ENCODE peak calls at places on chromosome 13, in nine cellular contexts. One of them, this sample, is unnamed.

GRCh38 chr13:72737033-72737432 is 9.3 kb downstream of the BORA start:
- DNase-seq in body of pancreas: no peak
- DNase-seq in thyroid gland: no peak
- DNase-seq in ovary: no peak
- DNase-seq in esophagus squamous epithelium: no peak
- DNase-seq in transverse colon: no peak
- DNase-seq in A549: no peak
- DNase-seq in tibial nerve: no peak
- DNase-seq in endothelial cell of umbilical vein: no peak
- DNase-seq in this sample: no peak

GRCh38 chr13:42751693-42752092 is 29.7 kb upstream of the FAM216B start:
- DNase-seq in endothelial cell of umbilical vein: no peak
- DNase-seq in A549: no peak
- DNase-seq in transverse colon: no peak
- DNase-seq in body of pancreas: no peak
- DNase-seq in tibial nerve: no peak
- DNase-seq in esophagus squamous epithelium: no peak
- DNase-seq in ovary: no peak
- DNase-seq in thyroid gland: no peak
- DNase-seq in this sample: no peak

GRCh38 chr13:42355118-42355840 is 83.3 kb downstream of the AKAP11 start:
- DNase-seq in A549: no peak
- DNase-seq in esophagus squamous epithelium: no peak
- DNase-seq in thyroid gland: no peak
- DNase-seq in ovary: no peak
- DNase-seq in transverse colon: no peak
- DNase-seq in body of pancreas: no peak
- DNase-seq in tibial nerve: no peak
- DNase-seq in endothelial cell of umbilical vein: no peak
- DNase-seq in this sample: no peak

GRCh38 chr13:55219538-55219937 is 1921.2 kb upstream of the PRR20A start:
- DNase-seq in thyroid gland: no peak
- DNase-seq in body of pancreas: no peak
- DNase-seq in ovary: no peak
- DNase-seq in tibial nerve: no peak
- DNase-seq in endothelial cell of umbilical vein: no peak
- DNase-seq in A549: no peak
- DNase-seq in transverse colon: no peak
- DNase-seq in esophagus squamous epithelium: no peak
- DNase-seq in this sample: no peak

GRCh38 chr13:32660227-32660626 is 74.0 kb downstream of the PDS5B start:
- DNase-seq in transverse colon: no peak
- DNase-seq in esophagus squamous epithelium: no peak
- DNase-seq in ovary: no peak
- DNase-seq in body of pancreas: peak; percentile 20
- DNase-seq in tibial nerve: no peak
- DNase-seq in endothelial cell of umbilical vein: no peak
- DNase-seq in thyroid gland: peak; percentile 59
- DNase-seq in A549: no peak
- DNase-seq in this sample: no peak

GRCh38 chr13:23380534-23380933 is 53.0 kb downstream of the SACS start:
- DNase-seq in thyroid gland: no peak
- DNase-seq in endothelial cell of umbilical vein: no peak
- DNase-seq in tibial nerve: no peak
- DNase-seq in esophagus squamous epithelium: no peak
- DNase-seq in ovary: no peak
- DNase-seq in A549: no peak
- DNase-seq in body of pancreas: no peak
- DNase-seq in transverse colon: no peak
- DNase-seq in this sample: no peak

GRCh38 chr13:49046002-49046401 is 70.3 kb downstream of the FNDC3A start:
- DNase-seq in endothelial cell of umbilical vein: no peak
- DNase-seq in tibial nerve: no peak
- DNase-seq in esophagus squamous epithelium: no peak
- DNase-seq in body of pancreas: no peak
- DNase-seq in A549: no peak
- DNase-seq in thyroid gland: no peak
- DNase-seq in transverse colon: no peak
- DNase-seq in ovary: no peak
- DNase-seq in this sample: no peak

GRCh38 chr13:50910483-50910805 is 853 bp downstream of the RNASEH2B start:
- DNase-seq in endothelial cell of umbilical vein: peak; percentile 42
- DNase-seq in thyroid gland: no peak
- DNase-seq in esophagus squamous epithelium: no peak
- DNase-seq in A549: peak; percentile 25
- DNase-seq in ovary: no peak
- DNase-seq in body of pancreas: no peak
- DNase-seq in tibial nerve: no peak
- DNase-seq in transverse colon: no peak
- DNase-seq in this sample: peak; percentile 10

GRCh38 chr13:112714772-112715569 is 25.1 kb downstream of the ATP11A start:
- DNase-seq in tibial nerve: no peak
- DNase-seq in ovary: no peak
- DNase-seq in body of pancreas: no peak
- DNase-seq in transverse colon: no peak
- DNase-seq in A549: no peak
- DNase-seq in endothelial cell of umbilical vein: no peak
- DNase-seq in thyroid gland: no peak
- DNase-seq in esophagus squamous epithelium: no peak
- DNase-seq in this sample: no peak

GRCh38 chr13:59000770-59001169 is 1163.0 kb downstream of the DIAPH3 start:
- DNase-seq in tibial nerve: no peak
- DNase-seq in body of pancreas: no peak
- DNase-seq in thyroid gland: no peak
- DNase-seq in esophagus squamous epithelium: no peak
- DNase-seq in transverse colon: no peak
- DNase-seq in ovary: no peak
- DNase-seq in A549: no peak
- DNase-seq in endothelial cell of umbilical vein: no peak
- DNase-seq in this sample: no peak

GRCh38 chr13:49652691-49653305 is 24.5 kb downstream of the ARL11 start:
- DNase-seq in body of pancreas: peak; percentile 29
- DNase-seq in tibial nerve: no peak
- DNase-seq in esophagus squamous epithelium: no peak
- DNase-seq in transverse colon: peak; percentile 32
- DNase-seq in A549: peak; percentile 58
- DNase-seq in thyroid gland: peak; percentile 12
- DNase-seq in endothelial cell of umbilical vein: peak; percentile 37
- DNase-seq in ovary: no peak
- DNase-seq in this sample: no peak

GRCh38 chr13:32432856-32433255 is 4.9 kb upstream of the N4BP2L1 start:
- DNase-seq in ovary: no peak
- DNase-seq in thyroid gland: no peak
- DNase-seq in body of pancreas: no peak
- DNase-seq in transverse colon: no peak
- DNase-seq in endothelial cell of umbilical vein: no peak
- DNase-seq in A549: no peak
- DNase-seq in esophagus squamous epithelium: no peak
- DNase-seq in tibial nerve: no peak
- DNase-seq in this sample: no peak

GRCh38 chr13:32403108-32403507 is 24.8 kb downstream of the N4BP2L1 start:
- DNase-seq in ovary: no peak
- DNase-seq in thyroid gland: no peak
- DNase-seq in tibial nerve: no peak
- DNase-seq in body of pancreas: no peak
- DNase-seq in esophagus squamous epithelium: no peak
- DNase-seq in endothelial cell of umbilical vein: no peak
- DNase-seq in A549: no peak
- DNase-seq in transverse colon: no peak
- DNase-seq in this sample: no peak

GRCh38 chr13:90545070-90545840 is 802.2 kb upstream of the MIR17HG start:
- DNase-seq in tibial nerve: no peak
- DNase-seq in body of pancreas: no peak
- DNase-seq in A549: no peak
- DNase-seq in thyroid gland: no peak
- DNase-seq in endothelial cell of umbilical vein: no peak
- DNase-seq in esophagus squamous epithelium: no peak
- DNase-seq in ovary: no peak
- DNase-seq in transverse colon: no peak
- DNase-seq in this sample: no peak

GRCh38 chr13:73248711-73249580 is 190.1 kb downstream of the KLF5 start:
- DNase-seq in tibial nerve: no peak
- DNase-seq in body of pancreas: peak; percentile 74
- DNase-seq in transverse colon: no peak
- DNase-seq in A549: no peak
- DNase-seq in endothelial cell of umbilical vein: no peak
- DNase-seq in thyroid gland: peak; percentile 62
- DNase-seq in ovary: peak; percentile 8
- DNase-seq in esophagus squamous epithelium: no peak
- DNase-seq in this sample: no peak

GRCh38 chr13:93775507-93776108 is 549.0 kb downstream of the GPC6 start:
- DNase-seq in endothelial cell of umbilical vein: no peak
- DNase-seq in A549: no peak
- DNase-seq in tibial nerve: no peak
- DNase-seq in esophagus squamous epithelium: no peak
- DNase-seq in thyroid gland: no peak
- DNase-seq in ovary: no peak
- DNase-seq in body of pancreas: no peak
- DNase-seq in transverse colon: no peak
- DNase-seq in this sample: no peak

GRCh38 chr13:100825551-100825950 is 151.0 kb upstream of the TMTC4 start:
- DNase-seq in endothelial cell of umbilical vein: no peak
- DNase-seq in esophagus squamous epithelium: no peak
- DNase-seq in body of pancreas: no peak
- DNase-seq in ovary: no peak
- DNase-seq in thyroid gland: no peak
- DNase-seq in A549: no peak
- DNase-seq in transverse colon: no peak
- DNase-seq in tibial nerve: no peak
- DNase-seq in this sample: no peak

GRCh38 chr13:59337070-59337469 is 826.7 kb downstream of the DIAPH3 start:
- DNase-seq in transverse colon: no peak
- DNase-seq in A549: no peak
- DNase-seq in esophagus squamous epithelium: no peak
- DNase-seq in tibial nerve: no peak
- DNase-seq in ovary: no peak
- DNase-seq in body of pancreas: no peak
- DNase-seq in endothelial cell of umbilical vein: peak; percentile 65
- DNase-seq in thyroid gland: no peak
- DNase-seq in this sample: no peak

GRCh38 chr13:38967446-38967845 is 23.2 kb downstream of the STOML3 start:
- DNase-seq in endothelial cell of umbilical vein: no peak
- DNase-seq in thyroid gland: no peak
- DNase-seq in ovary: no peak
- DNase-seq in tibial nerve: no peak
- DNase-seq in body of pancreas: no peak
- DNase-seq in transverse colon: no peak
- DNase-seq in A549: no peak
- DNase-seq in esophagus squamous epithelium: no peak
- DNase-seq in this sample: no peak

GRCh38 chr13:29520671-29521070 is 74.8 kb downstream of the SLC7A1 start:
- DNase-seq in tibial nerve: no peak
- DNase-seq in body of pancreas: no peak
- DNase-seq in thyroid gland: no peak
- DNase-seq in transverse colon: no peak
- DNase-seq in endothelial cell of umbilical vein: peak; percentile 63
- DNase-seq in A549: no peak
- DNase-seq in esophagus squamous epithelium: no peak
- DNase-seq in ovary: no peak
- DNase-seq in this sample: no peak

GRCh38 chr13:87295636-87296035 is 375.5 kb upstream of the SLITRK5 start:
- DNase-seq in endothelial cell of umbilical vein: no peak
- DNase-seq in body of pancreas: no peak
- DNase-seq in ovary: no peak
- DNase-seq in esophagus squamous epithelium: no peak
- DNase-seq in A549: no peak
- DNase-seq in thyroid gland: no peak
- DNase-seq in transverse colon: no peak
- DNase-seq in tibial nerve: no peak
- DNase-seq in this sample: no peak

GRCh38 chr13:49240017-49240416 is 7.7 kb upstream of the CDADC1 start:
- DNase-seq in esophagus squamous epithelium: no peak
- DNase-seq in transverse colon: no peak
- DNase-seq in thyroid gland: no peak
- DNase-seq in body of pancreas: no peak
- DNase-seq in A549: no peak
- DNase-seq in ovary: no peak
- DNase-seq in endothelial cell of umbilical vein: peak; percentile 41
- DNase-seq in tibial nerve: no peak
- DNase-seq in this sample: no peak

GRCh38 chr13:54402495-54402894 is 1373.9 kb downstream of the OLFM4 start:
- DNase-seq in esophagus squamous epithelium: no peak
- DNase-seq in A549: no peak
- DNase-seq in tibial nerve: no peak
- DNase-seq in transverse colon: no peak
- DNase-seq in body of pancreas: no peak
- DNase-seq in ovary: no peak
- DNase-seq in endothelial cell of umbilical vein: no peak
- DNase-seq in thyroid gland: no peak
- DNase-seq in this sample: no peak

GRCh38 chr13:114313061-114313860 is 1.0 kb upstream of the CHAMP1 start:
- DNase-seq in ovary: no peak
- DNase-seq in transverse colon: peak; percentile 16
- DNase-seq in tibial nerve: no peak
- DNase-seq in thyroid gland: peak; percentile 8
- DNase-seq in body of pancreas: no peak
- DNase-seq in endothelial cell of umbilical vein: peak; percentile 29
- DNase-seq in esophagus squamous epithelium: no peak
- DNase-seq in A549: no peak
- DNase-seq in this sample: peak; percentile 55
- TF ChIP-seq POLR2A in ovary: no peak
- TF ChIP-seq POLR2A in transverse colon: no peak
- TF ChIP-seq POLR2A in tibial nerve: no peak
- TF ChIP-seq POLR2A in thyroid gland: no peak
- TF ChIP-seq POLR2A in body of pancreas: no peak
- TF ChIP-seq POLR2A in endothelial cell of umbilical vein: no peak
- TF ChIP-seq POLR2A in esophagus squamous epithelium: no peak
- TF ChIP-seq POLR2A in A549: no peak
- TF ChIP-seq POLR2A in this sample: no peak

GRCh38 chr13:110312669-110313031 is 5.6 kb downstream of the COL4A2 start:
- DNase-seq in endothelial cell of umbilical vein: no peak
- DNase-seq in transverse colon: no peak
- DNase-seq in A549: no peak
- DNase-seq in thyroid gland: no peak
- DNase-seq in esophagus squamous epithelium: no peak
- DNase-seq in tibial nerve: no peak
- DNase-seq in body of pancreas: no peak
- DNase-seq in ovary: no peak
- DNase-seq in this sample: peak; percentile 84
- TF ChIP-seq POLR2A in endothelial cell of umbilical vein: no peak
- TF ChIP-seq POLR2A in transverse colon: no peak
- TF ChIP-seq POLR2A in A549: no peak
- TF ChIP-seq POLR2A in thyroid gland: no peak
- TF ChIP-seq POLR2A in esophagus squamous epithelium: no peak
- TF ChIP-seq POLR2A in tibial nerve: no peak
- TF ChIP-seq POLR2A in body of pancreas: no peak
- TF ChIP-seq POLR2A in ovary: no peak
- TF ChIP-seq POLR2A in this sample: no peak

GRCh38 chr13:109682534-109683244 is 103.7 kb downstream of the IRS2 start:
- DNase-seq in body of pancreas: no peak
- DNase-seq in thyroid gland: no peak
- DNase-seq in A549: no peak
- DNase-seq in tibial nerve: no peak
- DNase-seq in transverse colon: no peak
- DNase-seq in ovary: no peak
- DNase-seq in esophagus squamous epithelium: no peak
- DNase-seq in endothelial cell of umbilical vein: no peak
- DNase-seq in this sample: no peak
- TF ChIP-seq POLR2A in body of pancreas: no peak
- TF ChIP-seq POLR2A in thyroid gland: no peak
- TF ChIP-seq POLR2A in A549: no peak
- TF ChIP-seq POLR2A in tibial nerve: no peak
- TF ChIP-seq POLR2A in transverse colon: no peak
- TF ChIP-seq POLR2A in ovary: no peak
- TF ChIP-seq POLR2A in esophagus squamous epithelium: no peak
- TF ChIP-seq POLR2A in endothelial cell of umbilical vein: no peak
- TF ChIP-seq POLR2A in this sample: no peak

GRCh38 chr13:45466359-45466758 is 1.6 kb downstream of the COG3 start:
- DNase-seq in body of pancreas: no peak
- DNase-seq in transverse colon: no peak
- DNase-seq in ovary: no peak
- DNase-seq in A549: no peak
- DNase-seq in thyroid gland: no peak
- DNase-seq in endothelial cell of umbilical vein: no peak
- DNase-seq in tibial nerve: no peak
- DNase-seq in esophagus squamous epithelium: no peak
- DNase-seq in this sample: no peak
- TF ChIP-seq POLR2A in body of pancreas: no peak
- TF ChIP-seq POLR2A in transverse colon: peak; percentile 20
- TF ChIP-seq POLR2A in ovary: no peak
- TF ChIP-seq POLR2A in A549: no peak
- TF ChIP-seq POLR2A in thyroid gland: no peak
- TF ChIP-seq POLR2A in endothelial cell of umbilical vein: no peak
- TF ChIP-seq POLR2A in tibial nerve: no peak
- TF ChIP-seq POLR2A in esophagus squamous epithelium: no peak
- TF ChIP-seq POLR2A in this sample: no peak